ENCODE peak calls at places on chromosome 3, in nine cellular contexts. T, L, W, Y, O, X, D, H and M are unnamed samples.

GRCh38 chr3:24192004-24192403 is 246.9 kb downstream of the NR1D2 start:
- DNase-seq in O (no peak), T (no peak), D (no peak), L (no peak), X (no peak), H (no peak), Y (no peak), W (no peak), M (no peak)

GRCh38 chr3:136378011-136378410 is 127.9 kb downstream of the PCCB start:
- DNase-seq in L (no peak), X (no peak), D (no peak), H (no peak), T (no peak), W (no peak), O (no peak), Y (no peak), M (no peak)

GRCh38 chr3:47848599-47849117 is 45.7 kb downstream of the DHX30 start:
- DNase-seq in T (no peak), W (no peak), D (no peak), H (no peak), O (no peak), Y (no peak), X (no peak), L (no peak), M (no peak)

GRCh38 chr3:87798567-87798947 is 260.2 kb downstream of the CGGBP1 start:
- DNase-seq in H (no peak), L (no peak), D (no peak), Y (no peak), W (no peak), X (no peak), T (no peak), O (no peak), M (no peak)

GRCh38 chr3:30085486-30085885 is 520.9 kb upstream of the TGFBR2 start:
- DNase-seq in T (no peak), D (no peak), X (no peak), W (no peak), O (no peak), L (no peak), Y (no peak), H (no peak), M (no peak)

GRCh38 chr3:14991818-14992612 is 44.6 kb downstream of the NR2C2 start:
- DNase-seq in W (no peak), L (no peak), T (no peak), D (no peak), O (no peak), H (no peak), Y (no peak), X (no peak), M (no peak)

GRCh38 chr3:119181765-119182164 is 8.4 kb downstream of the UPK1B start:
- DNase-seq in O (no peak), W (no peak), X (no peak), L (no peak), D (no peak), Y (no peak), T (no peak), H (no peak), M (no peak)

GRCh38 chr3:107206141-107206540 is 171.1 kb upstream of the CCDC54 start:
- DNase-seq in T (no peak), H (no peak), L (no peak), D (no peak), O (no peak), W (no peak), Y (no peak), X (no peak), M (no peak)

GRCh38 chr3:52779411-52780297 is 2.3 kb downstream of the ITIH1 start:
- DNase-seq in Y (no peak), D (no peak), H (peak; percentile 10), T (peak; percentile 19), L (no peak), O (no peak), W (no peak), X (no peak), M (no peak)

GRCh38 chr3:133799794-133800585 is 5.6 kb upstream of the SRPRB start:
- DNase-seq in D (no peak), H (no peak), X (no peak), W (no peak), O (no peak), T (no peak), Y (no peak), L (no peak), M (no peak)

GRCh38 chr3:29384640-29385039 is 103.8 kb downstream of the RBMS3 start:
- DNase-seq in X (no peak), H (no peak), O (no peak), D (no peak), L (no peak), Y (no peak), W (no peak), T (no peak), M (no peak)

GRCh38 chr3:27532931-27533607 is 48.9 kb upstream of the SLC4A7 start:
- DNase-seq in O (no peak), W (no peak), X (no peak), T (no peak), L (no peak), D (no peak), Y (no peak), H (no peak), M (no peak)

GRCh38 chr3:12870942-12871341 is 29.6 kb upstream of the RPL32 start:
- DNase-seq in H (no peak), X (no peak), O (peak; percentile 41), L (peak; percentile 35), Y (no peak), W (no peak), D (peak; percentile 46), T (peak; percentile 69), M (no peak)

GRCh38 chr3:131083190-131083863 is 56.6 kb downstream of the NEK11 start:
- DNase-seq in Y (no peak), D (peak; percentile 35), X (no peak), W (no peak), T (no peak), H (no peak), O (no peak), L (peak; percentile 41), M (peak; percentile 19)

GRCh38 chr3:197854596-197855343 is 63.7 kb downstream of the LRCH3 start:
- DNase-seq in D (no peak), Y (peak; percentile 52), X (no peak), O (no peak), L (no peak), T (no peak), W (no peak), H (no peak), M (no peak)

GRCh38 chr3:176046717-176047116 is 1150.6 kb downstream of the TBL1XR1 start:
- DNase-seq in T (no peak), W (no peak), D (no peak), O (no peak), L (no peak), X (no peak), Y (no peak), H (no peak), M (no peak)

DNA sequence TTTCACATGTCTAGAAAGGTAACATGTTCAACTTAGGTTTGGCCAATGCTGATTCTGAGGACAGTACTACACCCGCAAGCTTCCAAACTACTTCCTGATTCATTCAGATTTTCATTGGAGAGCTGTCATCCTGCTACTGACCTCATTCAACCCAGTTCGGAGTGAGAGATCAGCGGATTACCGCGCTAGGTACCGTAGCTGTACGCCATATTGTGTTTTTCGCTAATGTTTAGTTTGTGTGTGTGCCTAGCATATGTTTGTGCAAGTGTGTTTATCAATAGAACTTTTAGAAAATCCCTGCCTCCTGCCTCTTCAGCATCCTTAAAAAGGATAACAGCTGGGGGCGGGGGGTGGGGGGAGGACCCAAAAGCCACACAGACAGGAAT is 1.1 kb downstream of the ZBTB20 start:
- DNase-seq in T (peak; percentile 34), L (no peak), Y (no peak), H (no peak), O (peak; percentile 50), D (peak; percentile 67), W (no peak), X (no peak), M (no peak)
- TF ChIP-seq POLR2A in T (peak; percentile 33), L (no peak), Y (no peak), H (peak; percentile 22), O (no peak), D (peak; percentile 52), W (no peak), X (no peak), M (peak; percentile 31)

DNA sequence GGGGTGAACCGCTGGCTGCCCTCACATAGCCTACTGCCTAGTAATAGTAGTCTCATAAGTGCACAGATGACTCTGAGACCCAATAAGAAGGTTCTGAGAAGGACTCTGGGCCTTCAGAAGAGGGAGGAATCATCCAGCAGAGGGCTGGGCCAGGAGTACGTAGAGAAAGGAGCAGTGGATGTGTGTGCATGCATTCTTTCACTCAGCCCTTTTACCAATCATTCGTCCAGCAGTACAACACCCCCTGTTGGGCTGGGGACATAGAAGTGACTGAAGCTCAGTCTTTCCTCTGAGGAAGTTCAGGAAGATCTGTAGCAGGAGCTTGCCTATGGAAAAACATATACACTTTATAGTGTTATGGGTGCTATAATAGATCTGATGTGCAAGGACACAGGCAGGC is 333.1 kb downstream of the CLSTN2 start:
- DNase-seq in D (no peak), X (no peak), Y (no peak), T (no peak), L (no peak), O (no peak), W (no peak), H (no peak), M (no peak)
- TF ChIP-seq CTCF in D (no peak), X (no peak), Y (no peak), T (no peak), L (no peak), O (no peak), W (no peak), H (no peak), M (no peak)

GRCh38 chr3:155738580-155739076 is 6.2 kb downstream of the PLCH1 start:
- DNase-seq in L (no peak), W (no peak), Y (no peak), D (no peak), O (no peak), T (no peak), H (no peak), X (no peak), M (no peak)

GRCh38 chr3:155741081-155741480 is 3.8 kb downstream of the PLCH1 start:
- DNase-seq in Y (no peak), H (no peak), L (no peak), T (no peak), D (no peak), W (no peak), O (no peak), X (no peak), M (no peak)

GRCh38 chr3:155739154-155739553 is 5.7 kb downstream of the PLCH1 start:
- DNase-seq in O (no peak), T (no peak), H (no peak), Y (no peak), W (no peak), X (no peak), D (no peak), L (no peak), M (no peak)

GRCh38 chr3:155741598-155741997 is 3.3 kb downstream of the PLCH1 start:
- DNase-seq in T (no peak), Y (no peak), W (no peak), H (no peak), O (no peak), L (no peak), D (no peak), X (no peak), M (no peak)

GRCh38 chr3:155737844-155738460 is 6.9 kb downstream of the PLCH1 start:
- DNase-seq in W (no peak), Y (no peak), L (no peak), O (no peak), D (peak; percentile 76), X (no peak), H (no peak), T (no peak), M (no peak)
- TF ChIP-seq POLR2A in W (no peak), Y (no peak), L (no peak), O (no peak), D (peak; percentile 81), X (no peak), H (no peak), T (peak; percentile 76), M (no peak)

GRCh38 chr3:66039590-66039887 is 821 bp upstream of the MAGI1 start:
- DNase-seq in X (no peak), L (peak; percentile 58), W (peak; percentile 72), Y (no peak), T (no peak), D (peak; percentile 35), O (no peak), H (no peak), M (peak; percentile 67)
- TF ChIP-seq CTCF in X (no peak), L (no peak), W (no peak), Y (no peak), T (no peak), D (peak; percentile 4), O (no peak), H (no peak), M (no peak)